ENCODE peak calls at places on chromosome 19, in four cellular contexts. A is esophagus muscularis mucosa; H is CD8-positive, alpha-beta T cell; X is breast epithelium. R is an unnamed sample.

GRCh38 chr19:11324079-11324661 is 15.3 kb downstream of the RAB3D start:
- DNase-seq in A (no peak), H (no peak), X (peak; percentile 66), R (peak; percentile 33)

GRCh38 chr19:5170329-5170745 is 170.3 kb downstream of the PTPRS start:
- DNase-seq in A (no peak), H (peak; percentile 35), X (no peak), R (no peak)

GRCh38 chr19:49637865-49638350 is 2.0 kb downstream of the RRAS start:
- DNase-seq in A (peak; percentile 95), H (no peak), X (peak; percentile 73), R (peak; percentile 55)

GRCh38 chr19:53333071-53333465 is 481 bp upstream of the ZNF845 start:
- DNase-seq in A (peak; percentile 89), H (peak; percentile 11), X (no peak), R (peak; percentile 15)

GRCh38 chr19:4409123-4409933 is 6.9 kb downstream of the CHAF1A start:
- DNase-seq in A (no peak), H (no peak), X (no peak), R (no peak)

GRCh38 chr19:29983568-29983967 is 41.5 kb downstream of the URI1 start:
- DNase-seq in A (no peak), H (no peak), X (no peak), R (no peak)

GRCh38 chr19:5141926-5142724 is 173.2 kb downstream of the KDM4B start:
- DNase-seq in A (no peak), H (no peak), X (no peak), R (no peak)

GRCh38 chr19:6235031-6235951 is 44.5 kb downstream of the MLLT1 start:
- DNase-seq in A (no peak), H (no peak), X (no peak), R (no peak)

GRCh38 chr19:7783991-7784421 is 21.0 kb downstream of the CLEC4M start:
- DNase-seq in A (no peak), H (no peak), X (no peak), R (no peak)

GRCh38 chr19:29086182-29086581 is 126.8 kb downstream of the UQCRFS1 start:
- DNase-seq in A (no peak), H (no peak), X (no peak), R (no peak)

GRCh38 chr19:7619671-7620441 is 9.5 kb downstream of the XAB2 start:
- DNase-seq in A (no peak), H (no peak), X (peak; percentile 89), R (no peak)

GRCh38 chr19:42568006-42568405 is 26.7 kb downstream of the CEACAM8 start:
- DNase-seq in A (no peak), H (no peak), X (no peak), R (no peak)

GRCh38 chr19:33627962-33628839 is 6.4 kb downstream of the CHST8 start:
- DNase-seq in A (no peak), H (no peak), X (no peak), R (no peak)

GRCh38 chr19:27974082-27974513 is 1238.9 kb downstream of the UQCRFS1 start:
- DNase-seq in A (no peak), H (no peak), X (no peak), R (no peak)

GRCh38 chr19:55086730-55087541 is 11.3 kb downstream of the EPS8L1 start:
- DNase-seq in A (peak; percentile 98), H (no peak), X (peak; percentile 85), R (peak; percentile 82)

GRCh38 chr19:13302521-13303270 is 152.5 kb downstream of the IER2 start:
- DNase-seq in A (no peak), H (no peak), X (no peak), R (no peak)

GRCh38 chr19:43570174-43570791 is 5.0 kb downstream of the XRCC1 start:
- DNase-seq in A (no peak), H (no peak), X (no peak), R (no peak)

GRCh38 chr19:19642506-19643157 is 825 bp downstream of the GMIP start:
- DNase-seq in A (no peak), H (no peak), X (no peak), R (no peak)

GRCh38 chr19:5718579-5719273 is 1.2 kb downstream of the LONP1 start:
- DNase-seq in A (no peak), H (no peak), X (no peak), R (no peak)

GRCh38 chr19:50669319-50670101 is 20.3 kb downstream of the C19orf81 start:
- DNase-seq in A (no peak), H (peak; percentile 20), X (no peak), R (no peak)

GRCh38 chr19:41926861-41927809 is 1.1 kb downstream of the ERFL start:
- DNase-seq in A (no peak), H (no peak), X (no peak), R (no peak)

GRCh38 chr19:46355234-46355990 is 8.5 kb downstream of the PPP5C start:
- DNase-seq in A (no peak), H (no peak), X (no peak), R (no peak)

DNA sequence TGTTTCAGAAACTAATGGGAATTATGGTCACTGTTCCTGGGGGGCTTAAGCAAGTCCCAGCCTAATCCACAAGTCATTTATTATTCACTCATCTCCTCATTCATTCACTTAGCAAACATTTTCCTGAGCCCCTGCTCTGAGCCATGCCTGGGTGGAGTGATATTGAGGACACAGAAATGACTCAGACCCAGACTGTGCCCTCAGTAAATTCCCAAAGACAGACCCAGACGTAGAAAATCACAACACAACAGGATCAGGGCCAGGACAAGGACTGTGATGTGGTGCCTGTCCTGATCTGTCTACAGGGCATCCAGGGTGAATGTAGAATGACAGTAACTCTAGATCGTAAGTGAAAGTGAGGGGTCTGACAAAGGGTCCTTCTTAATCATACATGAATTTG is 7.0 kb upstream of the SPACA6 start:
- DNase-seq in A (no peak), H (no peak), X (no peak), R (no peak)
- H3K27me3 ChIP-seq in A (no peaks in the 10 kb centered on the region), H (no peaks in the 10 kb centered on the region), X (no peaks in the 10 kb centered on the region), R (no peaks in the 10 kb centered on the region)

GRCh38 chr19:40392894-40393517 is 3.0 kb upstream of the HIPK4 start:
- DNase-seq in A (no peak), H (no peak), X (peak; percentile 61), R (no peak)
- TF ChIP-seq CTCF in A (no peak), H (no peak), X (peak; percentile 65), R (no peak)

GRCh38 chr19:18477974-18478373 is 40.0 kb upstream of the ISYNA1 start:
- DNase-seq in A (no peak), H (no peak), X (no peak), R (no peak)
- H3K4me1 ChIP-seq in A (peaks cover 93% of the 10 kb centered on the region), H (peaks cover 56% of the 10 kb centered on the region), X (peaks cover 24% of the 10 kb centered on the region), R (peaks cover 68% of the 10 kb centered on the region)

DNA sequence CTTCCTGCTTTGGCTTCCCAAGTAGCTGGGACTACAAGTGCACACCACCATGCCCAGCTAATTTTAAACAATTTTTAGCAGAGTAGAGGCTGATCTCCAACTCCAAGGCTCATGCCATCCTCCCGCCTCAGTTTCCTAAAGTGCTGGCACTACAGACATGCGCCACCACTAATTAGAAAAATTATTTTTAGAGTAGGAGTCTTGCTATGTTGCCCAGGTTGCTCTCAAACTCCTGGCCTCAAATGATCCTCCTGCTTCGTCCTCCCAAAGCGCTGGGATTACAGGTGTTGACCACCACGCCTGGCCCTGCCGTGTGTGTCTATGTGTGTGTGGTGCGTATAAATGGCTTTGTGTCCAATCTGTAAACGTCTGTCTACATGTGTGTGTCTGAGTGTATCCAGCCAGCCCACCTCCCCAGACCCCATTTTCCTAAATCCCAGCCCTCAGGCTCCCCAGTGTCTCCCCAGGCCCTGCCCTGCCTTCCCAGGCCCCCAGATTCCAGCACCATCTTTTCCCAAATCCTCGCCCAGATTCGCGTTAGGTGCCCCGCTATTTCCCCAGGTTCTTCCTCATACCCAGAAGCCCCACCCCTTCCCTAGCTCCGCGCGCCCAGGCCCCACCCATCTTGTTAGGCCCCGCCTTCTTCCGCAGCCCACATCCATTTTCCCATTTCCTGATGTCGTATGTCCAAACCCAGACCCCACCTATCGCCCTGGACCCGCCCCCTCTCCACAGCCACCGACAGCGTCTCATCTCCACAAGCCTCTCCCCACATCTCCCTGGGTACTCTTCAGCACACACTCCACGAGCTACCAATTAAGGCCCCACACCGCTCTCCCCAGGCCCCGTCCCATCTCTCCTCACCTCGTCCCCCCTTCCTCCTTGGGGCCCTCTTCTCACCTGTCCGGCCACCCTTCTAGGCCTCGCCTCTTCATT is 24.9 kb downstream of the SLC8A2 start:
- DNase-seq in A (no peak), H (no peak), X (no peak), R (no peak)
- H3K27me3 ChIP-seq in A (peaks cover 85% of the 10 kb centered on the region), H (peaks cover 8% of the 10 kb centered on the region), X (peaks cover 8% of the 10 kb centered on the region), R (peaks cover 10% of the 10 kb centered on the region)

GRCh38 chr19:9827325-9828238 is at the start of gene UBL5:
- DNase-seq in A (peak; percentile 97), H (peak; percentile 85), X (peak; percentile 90), R (peak; percentile 66)

GRCh38 chr19:9828551-9829063 is 889 bp downstream of the UBL5 start:
- DNase-seq in A (no peak), H (no peak), X (no peak), R (no peak)

GRCh38 chr19:9818734-9819589 is at the start of gene FBXL12:
- DNase-seq in A (peak; percentile 100), H (peak; percentile 100), X (peak; percentile 100), R (peak; percentile 100)

GRCh38 chr19:9819590-9819898 is 665 bp upstream of the FBXL12 start:
- DNase-seq in A (no peak), H (no peak), X (no peak), R (no peak)

DNA sequence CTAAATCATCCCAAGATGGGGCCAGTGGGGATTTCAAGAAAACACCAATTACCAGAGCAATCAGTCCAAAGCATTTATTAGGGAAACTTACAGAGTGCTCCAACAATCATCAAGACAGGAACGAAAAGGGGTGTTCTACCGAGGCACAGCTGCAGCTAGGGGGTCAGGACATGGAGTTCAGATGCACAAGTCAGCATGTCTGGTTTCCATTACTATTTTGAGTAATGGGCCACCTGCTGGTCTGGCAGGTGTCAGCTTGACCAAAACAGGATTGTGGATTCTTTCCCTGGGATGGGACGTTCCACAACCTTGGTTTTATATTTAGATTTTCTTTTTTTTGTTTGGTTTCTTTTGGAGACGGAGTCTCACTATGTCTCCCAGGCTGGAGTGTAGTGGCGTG is 3.9 kb upstream of the UBL5 start:
- DNase-seq in A (no peak), H (no peak), X (no peak), R (no peak)
- TF ChIP-seq CTCF in A (no peak), H (no peak), X (no peak), R (no peak)

GRCh38 chr19:35059006-35059798 is 17.7 kb downstream of the HPN start:
- DNase-seq in A (no peak), H (no peak), X (no peak), R (no peak)
- H3K4me1 ChIP-seq in A (no peaks in the 10 kb centered on the region), H (no peaks in the 10 kb centered on the region), X (no peaks in the 10 kb centered on the region), R (no peaks in the 10 kb centered on the region)

DNA sequence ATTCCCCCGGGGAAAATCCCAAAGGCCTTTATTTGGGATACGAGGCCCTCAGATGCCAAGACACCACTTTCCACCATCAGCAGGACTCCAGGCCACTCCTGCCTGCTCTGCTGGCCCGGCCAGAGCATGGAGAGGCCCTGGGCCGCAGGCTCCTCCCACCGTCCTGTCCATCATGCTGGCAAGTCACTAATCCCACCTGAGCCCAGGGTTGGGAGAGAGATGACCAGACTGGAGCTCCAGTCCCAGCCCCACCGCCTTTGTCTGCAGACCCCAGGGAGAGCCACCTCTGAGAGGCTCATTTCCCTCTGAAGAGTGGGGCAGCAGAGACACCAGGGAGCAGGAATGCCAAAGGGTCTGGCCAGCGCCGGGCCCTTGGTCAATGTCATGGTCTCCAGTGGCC is 4.6 kb downstream of the NKPD1 start:
- DNase-seq in A (no peak), H (no peak), X (no peak), R (no peak)
- H3K27me3 ChIP-seq in A (peaks cover 93% of the 10 kb centered on the region), H (no peaks in the 10 kb centered on the region), X (peaks cover 2% of the 10 kb centered on the region), R (no peaks in the 10 kb centered on the region)